ENCODE peak calls at places on chromosomes 12 and 14, in six cellular contexts. One of them, this sample, is unnamed.

GRCh38 chr12:112839386-112839972 is 47.9 kb downstream of the RPH3A start:
- ATAC-seq in HepG2: peak; percentile 84
- ATAC-seq in heart left ventricle: no peak
- ATAC-seq in K562: no peak
- ATAC-seq in right lobe of liver: no peak
- ATAC-seq in A549: peak; percentile 95
- ATAC-seq in this sample: no peak

GRCh38 chr12:47742253-47742825 is 16.3 kb downstream of the RAPGEF3 start:
- ATAC-seq in right lobe of liver: peak; percentile 46
- ATAC-seq in heart left ventricle: no peak
- ATAC-seq in HepG2: no peak
- ATAC-seq in A549: peak; percentile 12
- ATAC-seq in K562: peak; percentile 57
- ATAC-seq in this sample: no peak

GRCh38 chr12:131607658-131608447 is 103.0 kb upstream of the SFSWAP start:
- ATAC-seq in heart left ventricle: no peak
- ATAC-seq in right lobe of liver: no peak
- ATAC-seq in K562: no peak
- ATAC-seq in A549: no peak
- ATAC-seq in HepG2: no peak
- ATAC-seq in this sample: no peak

GRCh38 chr12:115946867-115947695 is 330.4 kb downstream of the MED13L start:
- ATAC-seq in right lobe of liver: no peak
- ATAC-seq in K562: peak; percentile 38
- ATAC-seq in A549: no peak
- ATAC-seq in heart left ventricle: no peak
- ATAC-seq in HepG2: no peak
- ATAC-seq in this sample: no peak

GRCh38 chr12:6200266-6201198 is at the start of gene CD9:
- ATAC-seq in A549: peak; percentile 64
- ATAC-seq in K562: peak; percentile 27
- ATAC-seq in heart left ventricle: peak; percentile 24
- ATAC-seq in right lobe of liver: peak; percentile 68
- ATAC-seq in HepG2: no peak
- ATAC-seq in this sample: peak; percentile 69

GRCh38 chr12:25970916-25971674 is 12.6 kb downstream of the RASSF8 start:
- ATAC-seq in K562: no peak
- ATAC-seq in heart left ventricle: peak; percentile 52
- ATAC-seq in HepG2: no peak
- ATAC-seq in A549: no peak
- ATAC-seq in right lobe of liver: no peak
- ATAC-seq in this sample: peak; percentile 58

GRCh38 chr14:52013984-52014600 is 24.7 kb downstream of the RTRAF start:
- ATAC-seq in HepG2: peak; percentile 77
- ATAC-seq in right lobe of liver: peak; percentile 29
- ATAC-seq in A549: peak; percentile 67
- ATAC-seq in heart left ventricle: peak; percentile 10
- ATAC-seq in K562: peak; percentile 79
- ATAC-seq in this sample: no peak

GRCh38 chr12:72057330-72057911 is 118.8 kb downstream of the TPH2 start:
- ATAC-seq in A549: no peak
- ATAC-seq in HepG2: no peak
- ATAC-seq in heart left ventricle: no peak
- ATAC-seq in right lobe of liver: no peak
- ATAC-seq in K562: no peak
- ATAC-seq in this sample: no peak

GRCh38 chr12:59603735-59604134 is 7.9 kb downstream of the SLC16A7 start:
- ATAC-seq in K562: no peak
- ATAC-seq in right lobe of liver: no peak
- ATAC-seq in HepG2: no peak
- ATAC-seq in A549: no peak
- ATAC-seq in heart left ventricle: no peak
- ATAC-seq in this sample: no peak

GRCh38 chr12:45458854-45459807 is 243.2 kb downstream of the ANO6 start:
- ATAC-seq in A549: no peak
- ATAC-seq in right lobe of liver: no peak
- ATAC-seq in heart left ventricle: peak; percentile 68
- ATAC-seq in HepG2: no peak
- ATAC-seq in K562: no peak
- ATAC-seq in this sample: no peak

GRCh38 chr14:32078794-32079663 is 1.9 kb downstream of the ARHGAP5 start:
- ATAC-seq in HepG2: peak; percentile 3
- ATAC-seq in heart left ventricle: no peak
- ATAC-seq in A549: no peak
- ATAC-seq in right lobe of liver: no peak
- ATAC-seq in K562: no peak
- ATAC-seq in this sample: no peak

GRCh38 chr14:81868172-81868571 is 334.5 kb upstream of the SEL1L start:
- ATAC-seq in A549: no peak
- ATAC-seq in HepG2: peak; percentile 38
- ATAC-seq in K562: no peak
- ATAC-seq in right lobe of liver: no peak
- ATAC-seq in heart left ventricle: no peak
- ATAC-seq in this sample: no peak

GRCh38 chr14:106845286-106846087 is 1319.1 kb downstream of the TMEM121 start:
- ATAC-seq in HepG2: peak; percentile 82
- ATAC-seq in heart left ventricle: no peak
- ATAC-seq in K562: no peak
- ATAC-seq in A549: peak; percentile 55
- ATAC-seq in right lobe of liver: peak; percentile 66
- ATAC-seq in this sample: no peak

GRCh38 chr14:98210045-98210678 is 1061.8 kb downstream of the BCL11B start:
- ATAC-seq in heart left ventricle: no peak
- ATAC-seq in A549: no peak
- ATAC-seq in right lobe of liver: peak; percentile 42
- ATAC-seq in HepG2: no peak
- ATAC-seq in K562: no peak
- ATAC-seq in this sample: no peak

GRCh38 chr12:66584673-66585072 is 94.2 kb downstream of the GRIP1 start:
- ATAC-seq in K562: no peak
- ATAC-seq in HepG2: no peak
- ATAC-seq in right lobe of liver: no peak
- ATAC-seq in heart left ventricle: no peak
- ATAC-seq in A549: peak; percentile 54
- ATAC-seq in this sample: no peak

GRCh38 chr12:104823985-104824441 is 134.1 kb downstream of the SLC41A2 start:
- ATAC-seq in right lobe of liver: peak; percentile 61
- ATAC-seq in HepG2: no peak
- ATAC-seq in A549: no peak
- ATAC-seq in heart left ventricle: no peak
- ATAC-seq in K562: peak; percentile 92
- ATAC-seq in this sample: no peak

GRCh38 chr12:120413901-120414695 is 23.8 kb upstream of the COX6A1 start:
- ATAC-seq in HepG2: peak; percentile 94
- ATAC-seq in heart left ventricle: peak; percentile 61
- ATAC-seq in K562: peak; percentile 39
- ATAC-seq in right lobe of liver: no peak
- ATAC-seq in A549: peak; percentile 56
- ATAC-seq in this sample: no peak

GRCh38 chr12:55049676-55050075 is 29.9 kb downstream of the NEUROD4 start:
- ATAC-seq in right lobe of liver: no peak
- ATAC-seq in A549: no peak
- ATAC-seq in K562: no peak
- ATAC-seq in HepG2: no peak
- ATAC-seq in heart left ventricle: no peak
- ATAC-seq in this sample: no peak

GRCh38 chr12:1560704-1561103 is 33.7 kb downstream of the FBXL14 start:
- ATAC-seq in right lobe of liver: no peak
- ATAC-seq in heart left ventricle: no peak
- ATAC-seq in A549: no peak
- ATAC-seq in HepG2: no peak
- ATAC-seq in K562: no peak
- ATAC-seq in this sample: no peak

GRCh38 chr12:55847603-55848329 is 5.0 kb upstream of the MMP19 start:
- ATAC-seq in right lobe of liver: peak; percentile 87
- ATAC-seq in A549: peak; percentile 65
- ATAC-seq in HepG2: peak; percentile 72
- ATAC-seq in K562: peak; percentile 91
- ATAC-seq in heart left ventricle: peak; percentile 95
- ATAC-seq in this sample: peak; percentile 96

GRCh38 chr12:30796508-30796780 is 41.7 kb upstream of the CAPRIN2 start:
- ATAC-seq in heart left ventricle: peak; percentile 43
- ATAC-seq in K562: peak; percentile 79
- ATAC-seq in right lobe of liver: peak; percentile 55
- ATAC-seq in A549: peak; percentile 36
- ATAC-seq in HepG2: peak; percentile 69
- ATAC-seq in this sample: peak; percentile 64
- TF ChIP-seq POLR2A in heart left ventricle: no peak
- TF ChIP-seq POLR2A in K562: no peak
- TF ChIP-seq POLR2A in right lobe of liver: no peak
- TF ChIP-seq POLR2A in A549: no peak
- TF ChIP-seq POLR2A in HepG2: no peak
- TF ChIP-seq POLR2A in this sample: no peak

GRCh38 chr14:65134651-65135579 is 32.6 kb upstream of the MAX start:
- ATAC-seq in heart left ventricle: no peak
- ATAC-seq in right lobe of liver: no peak
- ATAC-seq in HepG2: peak; percentile 46
- ATAC-seq in K562: no peak
- ATAC-seq in A549: peak; percentile 27
- ATAC-seq in this sample: no peak

GRCh38 chr14:65132855-65133254 is 30.5 kb upstream of the MAX start:
- ATAC-seq in heart left ventricle: no peak
- ATAC-seq in right lobe of liver: no peak
- ATAC-seq in K562: peak; percentile 66
- ATAC-seq in HepG2: peak; percentile 74
- ATAC-seq in A549: no peak
- ATAC-seq in this sample: no peak

GRCh38 chr14:65141523-65141922 is 39.2 kb upstream of the MAX start:
- ATAC-seq in heart left ventricle: no peak
- ATAC-seq in A549: no peak
- ATAC-seq in K562: no peak
- ATAC-seq in HepG2: no peak
- ATAC-seq in right lobe of liver: no peak
- ATAC-seq in this sample: no peak

GRCh38 chr14:65142429-65142828 is 40.1 kb upstream of the MAX start:
- ATAC-seq in HepG2: no peak
- ATAC-seq in A549: no peak
- ATAC-seq in heart left ventricle: no peak
- ATAC-seq in K562: no peak
- ATAC-seq in right lobe of liver: no peak
- ATAC-seq in this sample: no peak

DNA sequence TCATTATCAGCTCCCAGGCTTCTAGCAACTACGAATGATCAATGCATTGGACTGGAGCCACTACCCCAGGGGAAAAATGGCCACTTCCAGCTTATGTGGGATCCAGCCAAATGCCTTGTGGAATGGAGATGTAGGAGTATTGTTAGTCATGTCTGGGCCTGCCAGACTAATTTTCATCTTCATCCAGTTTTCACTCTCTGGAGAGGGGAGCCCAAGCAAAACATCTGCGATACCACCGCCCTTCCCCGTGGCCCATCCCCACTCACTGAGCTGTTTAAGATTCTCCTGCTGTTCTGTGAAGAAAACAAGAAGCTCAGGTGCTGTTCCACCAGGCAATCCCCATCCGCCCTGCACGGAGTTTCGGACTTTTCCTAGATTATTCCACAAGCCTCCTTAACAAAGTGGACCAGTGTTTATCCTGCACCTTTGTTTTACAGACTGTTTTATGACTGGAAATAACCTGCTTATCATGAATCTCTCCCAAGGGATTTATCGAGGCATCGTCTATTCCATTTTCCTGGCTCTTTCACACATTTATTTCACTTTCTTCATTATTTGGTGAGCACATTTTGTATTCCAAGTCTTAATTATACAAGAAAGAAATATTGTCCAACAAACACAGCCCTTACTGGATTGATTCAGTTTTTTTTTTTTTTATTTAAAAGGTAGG is 35.5 kb upstream of the MAX start:
- ATAC-seq in A549: no peak
- ATAC-seq in heart left ventricle: no peak
- ATAC-seq in K562: no peak
- ATAC-seq in HepG2: no peak
- ATAC-seq in right lobe of liver: no peak
- ATAC-seq in this sample: no peak
- H3K27ac ChIP-seq in A549: no peak overlapping the region
- H3K27ac ChIP-seq in heart left ventricle: peak overlapping the region; percentile 6
- H3K27ac ChIP-seq in K562: no peak overlapping the region
- H3K27ac ChIP-seq in HepG2: no peak overlapping the region
- H3K27ac ChIP-seq in right lobe of liver: no peak overlapping the region
- H3K27ac ChIP-seq in this sample: no peak overlapping the region

DNA sequence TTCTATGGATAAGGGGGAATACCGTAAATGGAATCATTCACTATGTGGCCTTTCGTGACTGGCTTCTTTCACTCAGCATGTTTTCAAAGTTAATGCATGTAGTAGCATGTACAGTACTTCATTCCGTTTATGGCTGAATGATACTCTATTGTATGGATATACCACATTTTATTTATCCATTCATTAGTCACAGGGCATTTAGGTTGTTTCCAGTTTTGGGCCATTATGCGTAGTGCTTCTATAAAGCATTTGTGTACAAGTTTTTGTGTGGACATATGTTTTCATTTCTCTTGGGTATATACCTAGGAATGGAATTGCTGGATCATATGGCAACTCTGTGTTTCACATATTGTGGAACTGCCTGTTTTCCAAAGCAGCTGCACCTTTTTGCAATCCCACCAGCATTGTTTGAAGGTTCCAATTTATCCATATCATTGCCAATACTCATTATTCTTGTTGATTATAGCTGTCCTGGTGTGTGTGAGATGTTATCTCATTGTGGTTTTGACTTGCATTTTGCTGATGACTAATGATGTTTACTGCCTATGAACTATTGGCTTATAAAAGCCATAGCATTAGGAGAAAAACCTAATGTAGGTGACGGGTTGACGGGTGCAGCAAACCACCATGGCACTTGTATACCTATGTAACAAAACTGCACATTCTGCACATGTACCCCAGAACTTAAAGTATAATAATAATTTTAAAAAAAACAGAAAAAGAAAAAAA is 45.5 kb downstream of the ATF7IP start:
- ATAC-seq in HepG2: no peak
- ATAC-seq in A549: no peak
- ATAC-seq in right lobe of liver: no peak
- ATAC-seq in heart left ventricle: no peak
- ATAC-seq in K562: peak; percentile 48
- ATAC-seq in this sample: no peak
- TF ChIP-seq POLR2A in HepG2: no peak
- TF ChIP-seq POLR2A in A549: no peak
- TF ChIP-seq POLR2A in right lobe of liver: no peak
- TF ChIP-seq POLR2A in heart left ventricle: no peak
- TF ChIP-seq POLR2A in K562: no peak
- TF ChIP-seq POLR2A in this sample: no peak

DNA sequence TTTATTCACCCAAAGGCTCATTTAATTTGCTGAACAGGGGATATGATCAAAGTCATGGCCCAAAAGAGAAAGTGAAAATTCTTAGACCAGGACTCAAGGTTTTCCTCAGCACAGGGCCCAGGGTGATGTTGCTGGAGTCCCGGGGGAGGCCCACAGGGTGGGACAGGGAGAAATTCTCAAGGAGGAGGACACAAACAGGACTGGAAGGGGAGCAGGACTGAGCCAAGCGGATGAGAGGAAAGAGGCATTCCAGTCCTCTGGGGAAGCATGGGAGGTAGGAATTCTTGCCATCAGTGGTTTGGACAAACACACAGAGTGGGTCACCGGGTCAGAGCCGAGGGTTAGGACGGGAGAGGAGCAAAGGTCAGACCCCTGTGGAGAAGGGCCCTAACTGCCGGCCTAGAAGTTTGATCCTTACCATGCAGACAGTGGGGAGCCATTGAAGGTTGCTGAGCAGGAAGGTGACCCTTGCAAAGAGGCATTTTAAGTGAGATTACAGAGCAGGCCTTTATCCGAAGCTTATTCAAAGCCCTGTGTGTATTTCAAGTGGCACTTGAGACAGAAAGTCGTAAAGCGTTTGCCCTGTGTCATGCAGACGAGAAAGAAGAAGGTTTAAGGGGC is 68.4 kb upstream of the PTGR2 start:
- ATAC-seq in heart left ventricle: no peak
- ATAC-seq in HepG2: peak; percentile 75
- ATAC-seq in K562: no peak
- ATAC-seq in A549: no peak
- ATAC-seq in right lobe of liver: peak; percentile 71
- ATAC-seq in this sample: no peak
- H3K27ac ChIP-seq in heart left ventricle: peak overlapping the region; percentile 97
- H3K27ac ChIP-seq in HepG2: peak overlapping the region; percentile 86
- H3K27ac ChIP-seq in K562: peak overlapping the region; percentile 50
- H3K27ac ChIP-seq in A549: no peak overlapping the region
- H3K27ac ChIP-seq in right lobe of liver: peak overlapping the region; percentile 99
- H3K27ac ChIP-seq in this sample: peak overlapping the region; percentile 96